ENCODE peak calls at places on chromosomes 6 and 20, in five cellular contexts. P is stimulated activated CD4-positive, alpha-beta T cell treated with anti-CD3 and anti-CD28 coated beads, TNF-alpha, amount 100 ng/mL, for 4 hours; H is NCI-H748 treated with DMSO at 0.1 percent for 48 hours; J is brain microvascular endothelial cell; C is AG08395. U is an unnamed sample.

GRCh38 chr20:9617940-9618339 is 103.5 kb downstream of the LAMP5 start:
- DNase-seq in P (no peak), J (peak; percentile 61), H (peak; percentile 97), C (peak; percentile 7), U (peak; percentile 80)

GRCh38 chr6:170180671-170181337 is 110.1 kb downstream of the DLL1 start:
- DNase-seq in C (no peak), J (no peak), P (no peak), H (no peak), U (no peak)

GRCh38 chr6:6616670-6617069 is 28.1 kb downstream of the LY86 start:
- DNase-seq in J (no peak), P (no peak), C (no peak), H (no peak), U (no peak)

GRCh38 chr20:47204008-47204745 is 152.3 kb downstream of the ZMYND8 start:
- DNase-seq in H (no peak), C (peak; percentile 45), J (peak; percentile 66), P (no peak), U (no peak)

GRCh38 chr6:144148891-144149290 is 1.4 kb upstream of the STX11 start:
- DNase-seq in C (no peak), J (no peak), P (no peak), H (no peak), U (no peak)

GRCh38 chr20:57306747-57307146 is 22.9 kb upstream of the SPO11 start:
- DNase-seq in H (no peak), C (no peak), P (no peak), J (no peak), U (no peak)

GRCh38 chr6:11055127-11055627 is 11.1 kb upstream of the ELOVL2 start:
- DNase-seq in P (no peak), H (no peak), C (no peak), J (no peak), U (no peak)

GRCh38 chr6:161029195-161029809 is 37.7 kb downstream of the MAP3K4 start:
- DNase-seq in C (peak; percentile 75), H (no peak), J (peak; percentile 64), P (no peak), U (no peak)

GRCh38 chr6:170011233-170012142 is 260.1 kb downstream of the ERMARD start:
- DNase-seq in H (no peak), C (no peak), P (no peak), J (no peak), U (peak; percentile 64)

GRCh38 chr20:18742841-18743240 is 70.7 kb upstream of the SCP2D1 start:
- DNase-seq in P (no peak), C (no peak), H (no peak), J (no peak), U (no peak)

GRCh38 chr6:165939601-165940290 is 227.9 kb downstream of the TBXT start:
- DNase-seq in J (no peak), C (no peak), P (no peak), H (no peak), U (no peak)

GRCh38 chr6:157669747-157670216 is 153.3 kb upstream of the SNX9 start:
- DNase-seq in J (peak; percentile 61), H (peak; percentile 13), P (no peak), C (peak; percentile 94), U (peak; percentile 73)

GRCh38 chr6:16126881-16127280 is 2.0 kb upstream of the MYLIP start:
- DNase-seq in H (no peak), P (no peak), J (no peak), C (no peak), U (no peak)

GRCh38 chr6:46325561-46326525 is 155.1 kb upstream of the ENPP5 start:
- DNase-seq in H (peak; percentile 83), P (no peak), J (peak; percentile 7), C (peak; percentile 55), U (peak; percentile 88)

GRCh38 chr6:142635130-142635529 is 309.8 kb downstream of the HIVEP2 start:
- DNase-seq in J (peak; percentile 55), C (peak; percentile 14), P (no peak), H (no peak), U (no peak)

GRCh38 chr6:149431905-149432775 is 32.1 kb downstream of the SUMO4 start:
- DNase-seq in C (peak; percentile 90), H (peak; percentile 77), P (peak; percentile 77), J (peak; percentile 75), U (peak; percentile 95)

GRCh38 chr6:155340464-155341129 is 26.3 kb upstream of the TFB1M start:
- DNase-seq in C (peak; percentile 66), H (no peak), P (no peak), J (peak; percentile 76), U (no peak)

GRCh38 chr20:20593447-20594170 is 118.8 kb downstream of the RALGAPA2 start:
- DNase-seq in P (no peak), C (peak; percentile 52), J (peak; percentile 51), H (peak; percentile 85), U (peak; percentile 72)

GRCh38 chr6:89387516-89388222 is 24.4 kb downstream of the RRAGD start:
- DNase-seq in H (no peak), P (no peak), J (no peak), C (no peak), U (no peak)

GRCh38 chr6:141335476-141335875 is 797.2 kb upstream of the GJE1 start:
- DNase-seq in H (no peak), P (no peak), J (no peak), C (no peak), U (no peak)

GRCh38 chr6:7258231-7258763 is 54.7 kb downstream of the SSR1 start:
- DNase-seq in H (no peak), P (no peak), C (no peak), J (no peak), U (no peak)

GRCh38 chr20:19026121-19026878 is 186.1 kb upstream of the SLC24A3 start:
- DNase-seq in J (no peak), H (no peak), C (no peak), P (no peak), U (no peak)

GRCh38 chr20:50141811-50142561 is 11.5 kb downstream of the PEDS1 start:
- DNase-seq in P (no peak), J (no peak), H (no peak), C (no peak), U (no peak)

GRCh38 chr6:143451531-143451930 is 926 bp downstream of the PEX3 start:
- DNase-seq in H (no peak), C (peak; percentile 2), P (no peak), J (no peak), U (no peak)

GRCh38 chr6:109791301-109791700 is 100.2 kb downstream of the FIG4 start:
- DNase-seq in P (no peak), C (no peak), H (no peak), J (peak; percentile 58), U (peak; percentile 25)

GRCh38 chr20:59825944-59826759 is 107.3 kb downstream of the SYCP2 start:
- DNase-seq in J (no peak), C (no peak), H (peak; percentile 86), P (no peak), U (no peak)

GRCh38 chr6:43183441-43183840 is 1.4 kb downstream of the CUL9 start:
- DNase-seq in H (no peak), P (no peak), C (no peak), J (no peak), U (no peak)

GRCh38 chr20:57773059-57773815 is 63.4 kb upstream of the PMEPA1 start:
- DNase-seq in C (no peak), H (no peak), J (no peak), P (no peak), U (no peak)

GRCh38 chr20:50144362-50144761 is 9.2 kb downstream of the PEDS1 start:
- DNase-seq in J (peak; percentile 98), P (no peak), C (peak; percentile 90), H (no peak), U (peak; percentile 66)

GRCh38 chr6:167570460-167571400 is 245.8 kb downstream of the TTLL2 start:
- DNase-seq in H (no peak), C (no peak), J (no peak), P (no peak), U (no peak)

GRCh38 chr6:91291071-91291470 is 704.2 kb upstream of the MAP3K7 start:
- DNase-seq in H (no peak), C (no peak), P (no peak), J (no peak), U (no peak)

GRCh38 chr6:89997456-89998445 is 103.5 kb downstream of the GJA10 start:
- DNase-seq in J (no peak), P (no peak), C (peak; percentile 53), H (no peak), U (peak; percentile 35)

GRCh38 chr6:43376551-43376981 is 7.1 kb upstream of the ZNF318 start:
- DNase-seq in J (peak; percentile 28), H (no peak), P (no peak), C (no peak), U (no peak)

GRCh38 chr6:76682842-76683241 is 610.4 kb upstream of the IMPG1 start:
- DNase-seq in H (no peak), P (no peak), C (peak; percentile 2), J (no peak), U (no peak)

GRCh38 chr20:21101453-21102251 is 4.5 kb downstream of the LINC00237 start:
- DNase-seq in H (peak; percentile 53), P (no peak), C (no peak), J (no peak), U (peak; percentile 12)

GRCh38 chr6:167858086-167858591 is 31.4 kb downstream of the AFDN start:
- DNase-seq in J (peak; percentile 33), P (no peak), H (no peak), C (peak; percentile 56), U (peak; percentile 57)